ENCODE peak calls at places on chromosomes 4 and X, in six cellular contexts. N is HepG2, U is WTC11, R is GM12878, A is HCT116, G is H1. S is an unnamed sample.

GRCh38 chr4:105709081-105709450 is 482 bp downstream of the GSTCD start:
- DNase-seq in G (no peak), N (peak; percentile 10), U (no peak), A (peak; percentile 6), R (no peak), S (no peak)

GRCh38 chr4:108783666-108784463 is 21.0 kb upstream of the ETNPPL start:
- DNase-seq in R (no peak), U (no peak), G (no peak), A (peak; percentile 12), N (peak; percentile 12), S (peak; percentile 9)

GRCh38 chr4:140426610-140427103 is 791 bp downstream of the CLGN start:
- DNase-seq in G (no peak), A (no peak), R (no peak), N (peak; percentile 3), U (peak; percentile 53), S (peak; percentile 33)

GRCh38 chrX:4682637-4683036 is 969.2 kb upstream of the PRKX start:
- DNase-seq in A (no peak), G (no peak), R (no peak), U (no peak), N (no peak), S (no peak)

GRCh38 chrX:50635811-50636365 is 165.3 kb upstream of the DGKK start:
- DNase-seq in N (no peak), U (no peak), R (no peak), A (no peak), G (no peak), S (no peak)

GRCh38 chr4:181008164-181008563 is 1235.0 kb upstream of the TENM3 start:
- DNase-seq in G (no peak), U (no peak), N (peak; percentile 12), A (no peak), R (no peak), S (no peak)

GRCh38 chr4:26860922-26861433 is 337 bp downstream of the STIM2 start:
- DNase-seq in A (no peak), N (peak; percentile 10), G (no peak), U (peak; percentile 55), R (no peak), S (no peak)

GRCh38 chr4:158182736-158183135 is 9.9 kb upstream of the GASK1B start:
- DNase-seq in N (no peak), G (no peak), R (no peak), U (no peak), A (no peak), S (peak; percentile 14)

GRCh38 chr4:174120446-174121142 is 162.9 kb downstream of the FBXO8 start:
- DNase-seq in U (peak; percentile 41), R (no peak), N (peak; percentile 62), G (no peak), A (peak; percentile 66), S (peak; percentile 48)

GRCh38 chr4:15914291-15914690 is 24.2 kb downstream of the FGFBP1 start:
- DNase-seq in N (no peak), G (no peak), R (no peak), U (no peak), A (no peak), S (no peak)

GRCh38 chr4:71404049-71404448 is 65.2 kb downstream of the SLC4A4 start:
- DNase-seq in G (no peak), R (no peak), A (no peak), N (no peak), U (no peak), S (no peak)

GRCh38 chr4:108155373-108155772 is 13.4 kb downstream of the LEF1 start:
- DNase-seq in N (no peak), G (no peak), A (no peak), R (no peak), U (peak; percentile 55), S (peak; percentile 41)

GRCh38 chr4:98516042-98516440 is 142.4 kb downstream of the TSPAN5 start:
- DNase-seq in U (no peak), N (peak; percentile 35), G (no peak), A (peak; percentile 31), R (no peak), S (peak; percentile 51)

GRCh38 chr4:81084029-81084428 is 53.5 kb downstream of the BMP3 start:
- DNase-seq in G (no peak), N (peak; percentile 10), U (no peak), R (no peak), A (no peak), S (no peak)

GRCh38 chr4:184617611-184618196 is 31.5 kb downstream of the CASP3 start:
- DNase-seq in G (peak; percentile 51), U (peak; percentile 42), A (no peak), N (no peak), R (no peak), S (peak; percentile 48)

GRCh38 chrX:99301990-99302389 is 1108.1 kb downstream of the PCDH19 start:
- DNase-seq in N (peak; percentile 5), G (no peak), A (no peak), U (no peak), R (no peak), S (peak; percentile 2)

GRCh38 chr4:122152699-122153328 is 683 bp downstream of the BLTP1 start:
- DNase-seq in U (peak; percentile 38), G (no peak), R (no peak), A (no peak), N (peak; percentile 9), S (peak; percentile 37)

GRCh38 chrX:2485460-2485753 is 15.4 kb downstream of the DHRSX start:
- DNase-seq in A (no peak), N (no peak), G (no peak), R (no peak), U (no peak), S (no peak)

GRCh38 chrX:21781976-21782375 is 24.1 kb upstream of the SMPX start:
- DNase-seq in A (no peak), G (no peak), U (no peak), R (no peak), N (no peak), S (no peak)

GRCh38 chrX:84907324-84907946 is 96.2 kb upstream of the APOOL start:
- DNase-seq in G (no peak), U (no peak), N (no peak), R (no peak), A (no peak), S (peak; percentile 3)

GRCh38 chr4:79210636-79211049 is 115.2 kb downstream of the NAA11 start:
- DNase-seq in A (no peak), U (no peak), N (no peak), R (no peak), G (no peak), S (no peak)

GRCh38 chr4:86968477-86969015 is 33.7 kb downstream of the AFF1 start:
- DNase-seq in A (no peak), R (no peak), G (no peak), U (no peak), N (no peak), S (no peak)

GRCh38 chrX:69027181-69028005 is 137.9 kb downstream of the PJA1 start:
- DNase-seq in A (no peak), R (no peak), N (no peak), U (no peak), G (no peak), S (no peak)

DNA sequence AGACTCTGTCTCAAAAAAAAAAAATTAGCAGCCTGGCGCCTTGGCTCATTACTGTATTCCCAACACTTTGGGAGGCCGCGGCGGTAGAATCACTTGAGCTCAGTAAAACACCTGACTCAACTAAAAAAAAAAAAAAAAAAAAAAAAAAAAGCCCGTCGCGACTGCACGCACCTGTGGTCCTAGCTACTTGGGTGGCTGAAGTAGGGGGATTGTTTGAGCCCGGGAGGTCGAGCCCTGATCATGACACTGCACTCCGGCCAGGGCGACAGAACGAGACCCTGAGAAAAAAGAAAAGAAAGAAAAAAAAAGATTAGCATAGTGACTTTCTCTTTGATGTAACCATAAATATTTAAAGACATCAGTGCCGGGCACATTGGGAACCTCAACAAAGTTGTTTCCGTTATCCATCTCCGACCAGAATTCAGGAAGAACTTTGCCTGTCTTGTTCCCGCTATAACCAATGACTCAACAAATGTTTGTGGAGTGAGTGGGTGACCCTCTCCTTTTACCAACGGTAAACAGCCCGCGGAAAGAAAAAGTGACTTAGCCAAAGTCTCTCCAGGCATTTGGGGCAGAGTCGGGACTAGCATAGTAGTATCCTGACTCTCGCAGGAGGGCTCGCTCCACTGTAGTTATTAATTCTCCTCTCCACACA is 553 bp upstream of the MED28 start:
- DNase-seq in A (no peak), R (no peak), G (no peak), U (no peak), N (peak; percentile 50), S (no peak)
- TF ChIP-seq ATF3 in A (no peak), R (no peak), G (no peak), U (no peak), N (no peak), S (no peak)

DNA sequence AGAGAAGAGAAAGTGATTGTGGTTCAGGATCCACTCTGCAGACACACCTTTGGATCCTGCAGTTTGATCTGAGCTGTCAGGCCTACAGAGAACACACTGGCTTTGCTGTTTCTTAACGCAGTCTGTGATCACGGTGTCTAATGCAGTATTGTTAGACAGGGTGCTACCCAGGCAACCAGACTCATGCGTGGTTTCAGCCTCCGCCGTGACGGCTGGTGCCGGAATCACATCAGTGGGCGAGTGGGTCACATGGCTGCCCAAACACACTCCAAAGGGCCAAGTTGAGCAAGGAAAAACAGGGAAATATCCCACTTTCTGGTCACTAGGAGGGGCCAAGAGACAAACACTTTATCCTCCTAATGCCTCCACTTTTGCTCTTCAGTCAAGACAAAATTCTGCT is 27.5 kb downstream of the CCDC149 start:
- DNase-seq in U (no peak), N (no peak), A (no peak), R (no peak), G (no peak), S (no peak)
- TF ChIP-seq ATF3 in U (no peak), N (no peak), A (no peak), R (no peak), G (no peak), S (no peak)

GRCh38 chrX:126824596-126824995 is 5.1 kb downstream of the PRR32 start:
- DNase-seq in U (no peak), G (no peak), N (no peak), R (no peak), A (no peak), S (no peak)

GRCh38 chrX:126815816-126816215 is 3.7 kb upstream of the PRR32 start:
- DNase-seq in G (no peak), R (no peak), N (no peak), A (no peak), U (no peak), S (no peak)

GRCh38 chrX:126819429-126819828 is at the start of gene PRR32:
- DNase-seq in N (no peak), R (no peak), G (no peak), A (no peak), U (no peak), S (no peak)

GRCh38 chrX:126820700-126821420 is 1.3 kb downstream of the PRR32 start:
- DNase-seq in A (no peak), R (no peak), N (no peak), U (peak; percentile 18), G (peak; percentile 0), S (no peak)
- TF ChIP-seq ATF3 in A (no peak), R (no peak), N (no peak), U (no peak), G (no peak), S (no peak)

GRCh38 chr4:185783574-185783973 is 28.4 kb downstream of the SORBS2 start:
- DNase-seq in A (no peak), U (no peak), R (no peak), G (no peak), N (no peak), S (no peak)

GRCh38 chr4:185782523-185782922 is 29.5 kb downstream of the SORBS2 start:
- DNase-seq in R (no peak), G (no peak), N (peak; percentile 76), U (no peak), A (no peak), S (no peak)

GRCh38 chr4:185792384-185793146 is 19.4 kb downstream of the SORBS2 start:
- DNase-seq in N (peak; percentile 95), R (no peak), A (no peak), U (no peak), G (no peak), S (no peak)

GRCh38 chr4:185786422-185786821 is 25.6 kb downstream of the SORBS2 start:
- DNase-seq in U (no peak), G (no peak), N (no peak), A (no peak), R (no peak), S (no peak)

GRCh38 chr4:185787926-185788679 is 23.9 kb downstream of the SORBS2 start:
- DNase-seq in G (no peak), R (no peak), U (no peak), N (no peak), A (no peak), S (no peak)
- TF ChIP-seq ATF3 in G (no peak), R (no peak), U (no peak), N (no peak), A (no peak), S (no peak)